ENCODE peak calls at places on chromosome 6, in four cellular contexts. K is AG04450, L is colonic mucosa, B is psoas muscle. Z is an unnamed sample.

GRCh38 chr6:170306324-170307079 is at the start of gene FAM120B:
- DNase-seq in K (peak; percentile 85), L (peak; percentile 98), B (peak; percentile 97), Z (peak; percentile 51)

GRCh38 chr6:37243816-37244370 is 13.7 kb upstream of the TBC1D22B start:
- DNase-seq in K (no peak), L (no peak), B (no peak), Z (no peak)

GRCh38 chr6:138973481-138974140 is 14.4 kb downstream of the REPS1 start:
- DNase-seq in K (no peak), L (no peak), B (no peak), Z (no peak)

GRCh38 chr6:113995632-113996031 is 24.7 kb upstream of the HDAC2 start:
- DNase-seq in K (peak; percentile 95), L (peak; percentile 48), B (peak; percentile 61), Z (peak; percentile 90)

GRCh38 chr6:36083446-36083845 is 46.9 kb upstream of the MAPK13 start:
- DNase-seq in K (no peak), L (no peak), B (no peak), Z (no peak)

GRCh38 chr6:45706319-45706718 is 309.3 kb downstream of the CLIC5 start:
- DNase-seq in K (no peak), L (no peak), B (no peak), Z (no peak)

GRCh38 chr6:56450882-56451739 is 191.6 kb downstream of the DST start:
- DNase-seq in K (no peak), L (peak; percentile 23), B (peak; percentile 29), Z (peak; percentile 9)

GRCh38 chr6:26483727-26484126 is 16.4 kb upstream of the BTN1A1 start:
- DNase-seq in K (no peak), L (no peak), B (no peak), Z (no peak)

GRCh38 chr6:110357696-110358535 is at the start of gene METTL24:
- DNase-seq in K (no peak), L (no peak), B (peak; percentile 16), Z (no peak)

GRCh38 chr6:170257376-170257775 is 33.5 kb downstream of the DLL1 start:
- DNase-seq in K (no peak), L (no peak), B (no peak), Z (no peak)

GRCh38 chr6:106959985-106960384 is 14.5 kb downstream of the CD24 start:
- DNase-seq in K (no peak), L (no peak), B (no peak), Z (no peak)

GRCh38 chr6:5128351-5128750 is 43.2 kb downstream of the PPP1R3G start:
- DNase-seq in K (no peak), L (no peak), B (no peak), Z (no peak)

GRCh38 chr6:53369876-53370515 is 21.2 kb upstream of the ELOVL5 start:
- DNase-seq in K (no peak), L (no peak), B (no peak), Z (no peak)

GRCh38 chr6:50637267-50637666 is 76.1 kb upstream of the TFAP2D start:
- DNase-seq in K (no peak), L (no peak), B (no peak), Z (no peak)
- TF ChIP-seq CTCF in K (no peak), L (no peak), B (no peak), Z (no peak)

GRCh38 chr6:136762022-136762975 is 30.0 kb downstream of the MAP3K5 start:
- DNase-seq in K (no peak), L (peak; percentile 19), B (no peak), Z (no peak)
- H3K4me3 ChIP-seq in K (peak overlapping the region; percentile 13), L (no peak overlapping the region), B (peak overlapping the region; percentile 42), Z (no peak overlapping the region)

GRCh38 chr6:90860822-90861601 is 274.1 kb upstream of the MAP3K7 start:
- DNase-seq in K (no peak), L (no peak), B (no peak), Z (no peak)
- TF ChIP-seq CTCF in K (peak; percentile 13), L (no peak), B (no peak), Z (no peak)

GRCh38 chr6:119346450-119346849 is 3.1 kb downstream of the MAN1A1 start:
- DNase-seq in K (no peak), L (no peak), B (no peak), Z (no peak)
- H3K4me3 ChIP-seq in K (peak overlapping the region; percentile 3), L (peak overlapping the region; percentile 91), B (peak overlapping the region; percentile 87), Z (no peak overlapping the region)

GRCh38 chr6:99132026-99132425 is 184.3 kb upstream of the FBXL4 start:
- DNase-seq in K (no peak), L (no peak), B (no peak), Z (no peak)

GRCh38 chr6:99129835-99130234 is 182.1 kb upstream of the FBXL4 start:
- DNase-seq in K (no peak), L (no peak), B (no peak), Z (no peak)

DNA sequence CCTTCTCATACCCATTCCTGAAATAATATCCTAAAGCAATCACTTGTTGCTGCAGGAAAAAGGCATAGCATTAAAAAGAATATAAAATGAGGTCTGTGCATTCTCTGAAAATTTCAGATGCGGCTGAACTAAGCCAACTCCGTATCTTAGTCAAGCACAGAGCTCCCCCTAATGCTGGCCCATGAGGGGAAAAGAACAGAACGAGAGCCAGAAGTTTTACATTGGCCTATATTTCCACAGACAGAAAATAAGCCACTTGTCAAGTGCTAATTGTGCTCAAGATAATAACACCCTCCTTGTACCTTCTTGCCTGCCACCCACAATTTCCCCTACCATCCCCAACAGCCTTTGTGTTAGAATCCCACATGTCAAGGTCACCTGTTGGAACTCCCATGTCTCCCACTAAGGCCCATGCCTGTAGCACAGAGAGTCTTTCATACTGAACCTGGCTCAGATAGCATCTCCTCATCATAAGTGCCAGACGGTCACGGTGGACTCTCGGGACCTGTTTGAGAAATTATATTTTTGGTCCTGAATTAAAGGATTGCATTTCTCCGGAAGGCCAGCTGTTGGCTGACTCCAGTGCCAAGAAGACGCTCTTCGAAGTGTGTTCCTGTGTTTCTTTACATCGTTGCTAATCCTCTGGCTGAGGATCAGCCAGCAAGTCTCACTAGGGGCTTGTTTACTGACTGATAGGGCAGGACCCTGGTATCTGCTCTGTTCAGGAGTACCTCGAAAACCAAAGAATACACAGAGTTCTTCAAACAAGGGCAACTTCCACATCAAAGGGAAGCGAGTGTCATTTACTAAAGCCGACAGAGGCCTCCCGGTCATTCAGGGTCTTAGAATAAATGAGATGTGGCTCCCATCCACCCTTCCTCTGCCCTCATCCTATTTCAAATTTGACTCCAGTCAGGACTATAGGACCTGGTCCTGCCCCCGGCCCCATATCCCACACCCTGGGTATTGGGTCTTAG is 183.4 kb upstream of the FBXL4 start:
- DNase-seq in K (no peak), L (no peak), B (no peak), Z (no peak)
- TF ChIP-seq CTCF in K (no peak), L (no peak), B (no peak), Z (no peak)

DNA sequence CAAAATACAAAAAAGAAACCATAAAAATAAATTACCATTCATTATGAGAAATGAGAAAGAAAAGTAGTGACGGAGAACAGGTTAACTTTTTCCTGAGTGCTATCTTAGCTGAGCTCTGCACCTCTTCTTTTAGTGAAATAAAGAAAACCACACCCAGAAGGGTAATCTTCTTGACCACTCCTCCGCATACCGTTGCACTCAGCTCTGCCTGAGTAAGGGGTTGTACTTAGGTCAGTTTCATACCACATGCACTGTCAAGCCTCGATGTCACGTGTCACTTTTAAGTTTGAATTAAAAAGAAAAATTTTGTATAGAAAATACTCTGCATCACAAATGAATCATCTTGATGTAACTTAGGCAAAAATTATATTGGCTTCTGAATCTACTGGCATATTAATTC is 2.8 kb downstream of the EZR start:
- DNase-seq in K (no peak), L (no peak), B (no peak), Z (no peak)
- H3K4me3 ChIP-seq in K (peak overlapping the region; percentile 78), L (peak overlapping the region; percentile 77), B (peak overlapping the region; percentile 88), Z (peak overlapping the region; percentile 81)

GRCh38 chr6:131910219-131910589 is 41.0 kb downstream of the CCN2 start:
- DNase-seq in K (no peak), L (no peak), B (no peak), Z (no peak)
- TF ChIP-seq CTCF in K (no peak), L (peak; percentile 1), B (no peak), Z (no peak)

DNA sequence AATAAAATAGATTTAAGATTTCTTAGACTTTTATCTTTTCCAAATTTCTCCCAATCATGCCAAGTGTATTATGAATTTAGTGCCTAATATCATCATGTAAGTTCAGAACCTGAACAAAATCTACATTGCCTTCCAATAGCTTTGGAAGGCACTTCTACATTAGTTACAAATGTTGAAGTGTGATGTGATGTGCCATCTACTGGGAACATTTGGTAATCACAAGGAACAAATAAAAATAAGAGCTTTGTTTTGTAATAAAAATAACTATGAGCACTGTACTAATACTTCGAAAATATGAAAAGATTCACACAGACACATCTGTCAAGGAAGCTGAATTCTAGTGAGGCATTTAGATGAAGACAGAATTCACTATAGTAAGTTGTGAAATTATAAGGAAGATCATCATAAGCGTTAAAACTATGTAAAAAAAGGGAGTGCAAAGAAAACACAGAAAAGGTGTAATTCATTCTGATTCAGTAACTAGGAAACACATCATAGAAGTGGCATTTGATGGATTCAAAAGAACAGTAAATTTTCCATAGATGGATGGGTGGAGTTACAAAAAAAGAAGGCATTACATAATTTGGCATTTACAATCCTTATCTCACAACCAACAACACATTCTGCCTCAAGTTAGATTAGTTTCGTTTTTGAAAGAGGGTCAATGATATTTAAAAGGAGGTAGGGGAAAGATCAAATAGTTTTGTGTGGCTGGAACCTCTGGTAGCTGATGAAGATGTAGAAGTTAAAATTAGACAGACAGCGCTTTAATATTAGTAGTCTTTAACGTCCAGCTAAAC is 161.0 kb downstream of the ASCC3 start:
- DNase-seq in K (no peak), L (no peak), B (no peak), Z (no peak)
- H3K4me3 ChIP-seq in K (no peak overlapping the region), L (no peak overlapping the region), B (no peak overlapping the region), Z (no peak overlapping the region)

DNA sequence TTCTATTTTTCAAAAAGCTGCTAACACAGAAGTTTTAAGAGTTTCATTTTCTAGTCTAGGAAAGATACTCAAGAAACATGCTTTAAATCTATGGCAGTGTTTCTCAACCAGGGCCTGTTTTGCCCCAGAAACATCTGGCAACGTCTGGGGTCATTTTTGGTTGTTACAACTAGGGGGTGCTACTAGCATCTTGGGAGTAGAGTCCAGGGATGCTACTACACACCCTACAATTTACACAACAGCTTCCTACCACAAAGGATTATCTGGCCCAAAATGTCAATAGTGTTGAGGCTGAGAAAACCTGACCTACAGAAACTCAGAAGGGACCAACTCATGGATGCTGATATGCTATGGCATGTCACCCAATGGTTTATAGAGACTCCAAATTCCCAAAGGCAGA is 24.4 kb downstream of the SERAC1 start:
- DNase-seq in K (no peak), L (no peak), B (no peak), Z (no peak)
- TF ChIP-seq CTCF in K (peak; percentile 30), L (no peak), B (no peak), Z (no peak)

Z was measured in AG04449.